ENCODE peak calls at places on chromosomes 13 and 19, in seven cellular contexts. J, G, H, K, P, V and F are unnamed samples.

GRCh38 chr19:46596008-46596407 is 5.1 kb upstream of the CALM3 start:
- DNase-seq in J (no peak), G (no peak), H (no peak), K (no peak), P (no peak), V (no peak), F (no peak)

GRCh38 chr13:75445717-75446529 is 36.0 kb downstream of the TBC1D4 start:
- DNase-seq in J (no peak), G (peak; percentile 53), H (no peak), K (no peak), P (no peak), V (no peak), F (no peak)

GRCh38 chr19:19956431-19957075 is 55.8 kb downstream of the ZNF93 start:
- DNase-seq in J (no peak), G (no peak), H (no peak), K (no peak), P (no peak), V (no peak), F (no peak)

GRCh38 chr13:98945863-98946605 is 31.8 kb downstream of the DOCK9 start:
- DNase-seq in J (no peak), G (no peak), H (no peak), K (no peak), P (no peak), V (no peak), F (no peak)

GRCh38 chr13:59680429-59681024 is 483.2 kb downstream of the DIAPH3 start:
- DNase-seq in J (no peak), G (peak; percentile 48), H (no peak), K (peak; percentile 39), P (peak; percentile 73), V (peak; percentile 41), F (no peak)

GRCh38 chr13:21576424-21576823 is 27.5 kb downstream of the MICU2 start:
- DNase-seq in J (no peak), G (no peak), H (no peak), K (no peak), P (no peak), V (no peak), F (peak; percentile 72)

GRCh38 chr13:50629497-50629896 is 214.0 kb downstream of the DLEU7 start:
- DNase-seq in J (no peak), G (no peak), H (no peak), K (no peak), P (no peak), V (no peak), F (no peak)

GRCh38 chr13:33578786-33579185 is 239.2 kb upstream of the RFC3 start:
- DNase-seq in J (no peak), G (peak; percentile 68), H (no peak), K (no peak), P (no peak), V (no peak), F (no peak)

GRCh38 chr13:46751811-46752635 is 44.9 kb downstream of the ESD start:
- DNase-seq in J (peak; percentile 55), G (no peak), H (peak; percentile 81), K (no peak), P (no peak), V (peak; percentile 98), F (no peak)

GRCh38 chr19:38900816-38901215 is 1.0 kb downstream of the NFKBIB start:
- DNase-seq in J (no peak), G (peak; percentile 31), H (no peak), K (no peak), P (no peak), V (no peak), F (no peak)

GRCh38 chr13:72689181-72689696 is 38.2 kb downstream of the MZT1 start:
- DNase-seq in J (no peak), G (no peak), H (no peak), K (no peak), P (no peak), V (no peak), F (no peak)